ENCODE peak calls at places on chromosomes 2 and 18, in five cellular contexts. One of them, this sample, is unnamed.

GRCh38 chr2:156065912-156066311 is 266.6 kb downstream of the NR4A2 start:
- DNase-seq in WERI-Rb-1: no peak
- DNase-seq in IMR-90: no peak
- DNase-seq in gastrocnemius medialis: no peak
- DNase-seq in psoas muscle: no peak
- DNase-seq in this sample: no peak

GRCh38 chr2:101238930-101239759 is 13.5 kb upstream of the CNOT11 start:
- DNase-seq in WERI-Rb-1: no peak
- DNase-seq in IMR-90: no peak
- DNase-seq in gastrocnemius medialis: no peak
- DNase-seq in psoas muscle: no peak
- DNase-seq in this sample: no peak

GRCh38 chr2:129828829-129829228 is 150.6 kb upstream of the RAB6C start:
- DNase-seq in WERI-Rb-1: peak; percentile 29
- DNase-seq in IMR-90: no peak
- DNase-seq in gastrocnemius medialis: no peak
- DNase-seq in psoas muscle: no peak
- DNase-seq in this sample: no peak

GRCh38 chr18:68024716-68025115 is 508.2 kb upstream of the DSEL start:
- DNase-seq in WERI-Rb-1: no peak
- DNase-seq in IMR-90: no peak
- DNase-seq in gastrocnemius medialis: no peak
- DNase-seq in psoas muscle: no peak
- DNase-seq in this sample: no peak

GRCh38 chr2:8636041-8636491 is 45.8 kb upstream of the ID2 start:
- DNase-seq in WERI-Rb-1: no peak
- DNase-seq in IMR-90: peak; percentile 36
- DNase-seq in gastrocnemius medialis: no peak
- DNase-seq in psoas muscle: no peak
- DNase-seq in this sample: no peak

GRCh38 chr2:85650456-85650855 is 17.5 kb downstream of the SFTPB start:
- DNase-seq in WERI-Rb-1: no peak
- DNase-seq in IMR-90: no peak
- DNase-seq in gastrocnemius medialis: no peak
- DNase-seq in psoas muscle: no peak
- DNase-seq in this sample: no peak

GRCh38 chr18:79413426-79413825 is 17.7 kb downstream of the NFATC1 start:
- DNase-seq in WERI-Rb-1: no peak
- DNase-seq in IMR-90: no peak
- DNase-seq in gastrocnemius medialis: no peak
- DNase-seq in psoas muscle: peak; percentile 6
- DNase-seq in this sample: no peak

GRCh38 chr2:9178905-9179571 is 27.6 kb upstream of the ASAP2 start:
- DNase-seq in WERI-Rb-1: no peak
- DNase-seq in IMR-90: peak; percentile 88
- DNase-seq in gastrocnemius medialis: peak; percentile 24
- DNase-seq in psoas muscle: peak; percentile 55
- DNase-seq in this sample: peak; percentile 78

GRCh38 chr18:45984546-45985235 is 17.6 kb upstream of the EPG5 start:
- DNase-seq in WERI-Rb-1: no peak
- DNase-seq in IMR-90: no peak
- DNase-seq in gastrocnemius medialis: peak; percentile 46
- DNase-seq in psoas muscle: no peak
- DNase-seq in this sample: no peak

GRCh38 chr2:217429981-217430500 is 570.2 kb upstream of the TNP1 start:
- DNase-seq in WERI-Rb-1: no peak
- DNase-seq in IMR-90: peak; percentile 66
- DNase-seq in gastrocnemius medialis: no peak
- DNase-seq in psoas muscle: no peak
- DNase-seq in this sample: no peak

GRCh38 chr18:40607741-40608140 is 1347.3 kb upstream of the PIK3C3 start:
- DNase-seq in WERI-Rb-1: no peak
- DNase-seq in IMR-90: no peak
- DNase-seq in gastrocnemius medialis: no peak
- DNase-seq in psoas muscle: no peak
- DNase-seq in this sample: no peak

GRCh38 chr2:71531522-71532047 is 78.2 kb downstream of the DYSF start:
- DNase-seq in WERI-Rb-1: no peak
- DNase-seq in IMR-90: peak; percentile 25
- DNase-seq in gastrocnemius medialis: peak; percentile 6
- DNase-seq in psoas muscle: no peak
- DNase-seq in this sample: no peak

GRCh38 chr2:196499686-196500085 is 139.8 kb upstream of the CCDC150 start:
- DNase-seq in WERI-Rb-1: no peak
- DNase-seq in IMR-90: no peak
- DNase-seq in gastrocnemius medialis: no peak
- DNase-seq in psoas muscle: no peak
- DNase-seq in this sample: no peak

GRCh38 chr2:241665731-241666440 is 20.7 kb downstream of the DTYMK start:
- DNase-seq in WERI-Rb-1: no peak
- DNase-seq in IMR-90: no peak
- DNase-seq in gastrocnemius medialis: no peak
- DNase-seq in psoas muscle: no peak
- DNase-seq in this sample: no peak

GRCh38 chr2:7436096-7436906 is 519.1 kb downstream of the RNF144A start:
- DNase-seq in WERI-Rb-1: no peak
- DNase-seq in IMR-90: no peak
- DNase-seq in gastrocnemius medialis: no peak
- DNase-seq in psoas muscle: no peak
- DNase-seq in this sample: no peak

GRCh38 chr2:190113000-190113399 is 50.5 kb upstream of the MSTN start:
- DNase-seq in WERI-Rb-1: no peak
- DNase-seq in IMR-90: no peak
- DNase-seq in gastrocnemius medialis: no peak
- DNase-seq in psoas muscle: no peak
- DNase-seq in this sample: no peak

GRCh38 chr2:199460101-199460671 is 2.4 kb upstream of the SATB2 start:
- DNase-seq in WERI-Rb-1: no peak
- DNase-seq in IMR-90: peak; percentile 43
- DNase-seq in gastrocnemius medialis: no peak
- DNase-seq in psoas muscle: no peak
- DNase-seq in this sample: no peak

GRCh38 chr2:9720352-9721093 is 89.7 kb upstream of the YWHAQ start:
- DNase-seq in WERI-Rb-1: peak; percentile 73
- DNase-seq in IMR-90: no peak
- DNase-seq in gastrocnemius medialis: no peak
- DNase-seq in psoas muscle: no peak
- DNase-seq in this sample: no peak

GRCh38 chr2:109474319-109474825 is 139.4 kb downstream of the SEPTIN10 start:
- DNase-seq in WERI-Rb-1: no peak
- DNase-seq in IMR-90: no peak
- DNase-seq in gastrocnemius medialis: no peak
- DNase-seq in psoas muscle: no peak
- DNase-seq in this sample: no peak

GRCh38 chr2:95258271-95258670 is 16.0 kb upstream of the PROM2 start:
- DNase-seq in WERI-Rb-1: no peak
- DNase-seq in IMR-90: no peak
- DNase-seq in gastrocnemius medialis: no peak
- DNase-seq in psoas muscle: no peak
- DNase-seq in this sample: no peak

GRCh38 chr2:67256892-67257291 is 140.2 kb upstream of the ETAA1 start:
- DNase-seq in WERI-Rb-1: no peak
- DNase-seq in IMR-90: peak; percentile 98
- DNase-seq in gastrocnemius medialis: no peak
- DNase-seq in psoas muscle: no peak
- DNase-seq in this sample: no peak

GRCh38 chr2:80238692-80239469 is 65.7 kb downstream of the LRRTM1 start:
- DNase-seq in WERI-Rb-1: peak; percentile 73
- DNase-seq in IMR-90: peak; percentile 42
- DNase-seq in gastrocnemius medialis: no peak
- DNase-seq in psoas muscle: no peak
- DNase-seq in this sample: no peak

GRCh38 chr18:58894937-58895336 is 30.3 kb downstream of the ZNF532 start:
- DNase-seq in WERI-Rb-1: no peak
- DNase-seq in IMR-90: no peak
- DNase-seq in gastrocnemius medialis: no peak
- DNase-seq in psoas muscle: no peak
- DNase-seq in this sample: no peak

GRCh38 chr2:217858519-217859466 is 144.0 kb downstream of the TNS1 start:
- DNase-seq in WERI-Rb-1: peak; percentile 89
- DNase-seq in IMR-90: peak; percentile 96
- DNase-seq in gastrocnemius medialis: peak; percentile 97
- DNase-seq in psoas muscle: peak; percentile 87
- DNase-seq in this sample: peak; percentile 84

GRCh38 chr18:25177631-25178030 is 174.3 kb downstream of the ZNF521 start:
- DNase-seq in WERI-Rb-1: no peak
- DNase-seq in IMR-90: no peak
- DNase-seq in gastrocnemius medialis: no peak
- DNase-seq in psoas muscle: no peak
- DNase-seq in this sample: no peak

GRCh38 chr18:25180974-25181373 is 171.0 kb downstream of the ZNF521 start:
- DNase-seq in WERI-Rb-1: peak; percentile 18
- DNase-seq in IMR-90: no peak
- DNase-seq in gastrocnemius medialis: no peak
- DNase-seq in psoas muscle: no peak
- DNase-seq in this sample: no peak

GRCh38 chr18:25175558-25175957 is 176.4 kb downstream of the ZNF521 start:
- DNase-seq in WERI-Rb-1: no peak
- DNase-seq in IMR-90: no peak
- DNase-seq in gastrocnemius medialis: no peak
- DNase-seq in psoas muscle: no peak
- DNase-seq in this sample: no peak

GRCh38 chr18:25181581-25181980 is 170.4 kb downstream of the ZNF521 start:
- DNase-seq in WERI-Rb-1: no peak
- DNase-seq in IMR-90: no peak
- DNase-seq in gastrocnemius medialis: no peak
- DNase-seq in psoas muscle: no peak
- DNase-seq in this sample: no peak

DNA sequence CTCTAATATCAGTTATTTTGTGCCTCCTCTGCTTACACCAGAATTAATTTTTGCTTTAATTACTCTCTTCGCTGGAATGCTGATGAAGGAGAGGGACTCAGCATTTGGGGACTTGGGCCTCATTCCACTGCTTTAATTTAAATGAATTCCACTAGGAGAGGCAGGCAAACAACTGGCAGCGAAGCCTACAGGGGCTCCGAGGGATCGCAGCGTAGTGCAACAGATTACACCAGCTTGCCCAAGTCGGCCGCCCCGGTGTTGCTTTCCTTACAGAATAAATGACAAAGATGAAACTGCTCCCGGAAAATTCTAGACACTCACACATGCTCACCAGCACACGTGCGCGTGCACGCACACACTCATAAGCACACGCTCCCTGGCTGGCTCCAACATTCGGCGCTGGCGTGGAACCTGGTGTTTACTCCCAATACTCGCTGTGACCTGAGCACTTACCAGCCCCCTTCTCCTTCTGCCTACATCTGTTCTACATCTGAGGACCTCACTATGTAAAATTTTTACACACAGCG is 175.4 kb downstream of the ZNF521 start:
- DNase-seq in WERI-Rb-1: no peak
- DNase-seq in IMR-90: no peak
- DNase-seq in gastrocnemius medialis: no peak
- DNase-seq in psoas muscle: no peak
- DNase-seq in this sample: no peak
- TF ChIP-seq CTCF in WERI-Rb-1: no peak
- TF ChIP-seq CTCF in IMR-90: no peak
- TF ChIP-seq CTCF in gastrocnemius medialis: no peak
- TF ChIP-seq CTCF in psoas muscle: no peak
- TF ChIP-seq CTCF in this sample: no peak

GRCh38 chr2:234680688-234681050 is 183.8 kb upstream of the ARL4C start:
- DNase-seq in WERI-Rb-1: no peak
- DNase-seq in IMR-90: no peak
- DNase-seq in gastrocnemius medialis: no peak
- DNase-seq in psoas muscle: no peak
- DNase-seq in this sample: no peak

GRCh38 chr2:234678721-234679120 is 181.8 kb upstream of the ARL4C start:
- DNase-seq in WERI-Rb-1: peak; percentile 38
- DNase-seq in IMR-90: peak; percentile 67
- DNase-seq in gastrocnemius medialis: peak; percentile 36
- DNase-seq in psoas muscle: no peak
- DNase-seq in this sample: no peak

GRCh38 chr2:234679766-234680687 is 183.1 kb upstream of the ARL4C start:
- DNase-seq in WERI-Rb-1: no peak
- DNase-seq in IMR-90: peak; percentile 99
- DNase-seq in gastrocnemius medialis: peak; percentile 71
- DNase-seq in psoas muscle: peak; percentile 85
- DNase-seq in this sample: peak; percentile 58

GRCh38 chr2:234677758-234678538 is 181.1 kb upstream of the ARL4C start:
- DNase-seq in WERI-Rb-1: no peak
- DNase-seq in IMR-90: peak; percentile 79
- DNase-seq in gastrocnemius medialis: no peak
- DNase-seq in psoas muscle: no peak
- DNase-seq in this sample: no peak

DNA sequence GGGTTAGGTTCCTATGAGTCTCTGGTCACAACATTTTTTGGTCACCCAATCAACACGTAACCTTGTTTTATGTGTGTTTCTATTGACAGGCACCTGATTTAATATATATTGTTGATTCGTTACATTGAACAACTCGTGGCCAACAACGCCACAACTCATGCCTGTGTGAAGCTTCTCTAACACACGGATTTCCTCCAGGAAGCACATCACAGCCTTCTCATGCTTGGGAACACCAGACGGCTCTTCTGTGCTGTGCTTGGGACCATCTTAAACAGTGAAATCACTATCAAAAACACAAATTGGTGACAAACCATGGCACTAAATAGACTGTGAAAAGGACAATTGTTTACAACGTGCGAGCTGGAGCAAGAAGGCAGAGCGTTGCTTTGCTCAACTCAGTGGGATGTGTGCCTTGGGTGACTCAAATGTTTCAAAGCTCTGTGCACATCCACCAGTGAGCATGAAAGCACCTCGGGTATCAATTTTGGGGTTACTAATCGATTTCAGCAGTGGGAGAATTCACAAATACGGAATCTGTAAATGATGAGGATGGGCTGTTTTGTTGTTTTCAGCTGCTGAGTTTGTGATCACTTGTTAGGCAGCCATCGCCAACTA is 182.4 kb upstream of the ARL4C start:
- DNase-seq in WERI-Rb-1: no peak
- DNase-seq in IMR-90: no peak
- DNase-seq in gastrocnemius medialis: peak; percentile 21
- DNase-seq in psoas muscle: no peak
- DNase-seq in this sample: no peak
- H3K4me3 ChIP-seq in WERI-Rb-1: no peak overlapping the region
- H3K4me3 ChIP-seq in IMR-90: peak overlapping the region; percentile 5
- H3K4me3 ChIP-seq in gastrocnemius medialis: no peak overlapping the region
- H3K4me3 ChIP-seq in psoas muscle: no peak overlapping the region
- H3K4me3 ChIP-seq in this sample: no peak overlapping the region

DNA sequence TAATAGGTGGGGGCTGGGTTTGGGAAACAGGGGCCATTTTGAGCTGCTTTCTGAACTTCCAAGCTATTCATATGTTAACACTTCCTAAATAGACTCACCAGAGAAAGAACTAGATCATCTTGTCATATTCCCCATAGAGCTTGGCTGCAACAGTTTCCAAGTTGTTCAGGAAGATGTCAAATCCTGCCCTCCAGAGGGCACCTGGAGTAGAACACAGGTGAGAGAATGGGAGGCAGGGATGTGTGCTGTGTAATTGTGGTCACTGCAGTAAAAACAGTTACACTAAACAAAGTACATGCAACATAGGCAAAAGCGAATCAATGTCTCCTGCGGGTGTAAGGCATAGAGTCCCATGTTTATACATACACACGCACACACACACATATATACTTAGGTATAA is 34.5 kb upstream of the LRRC30 start:
- DNase-seq in WERI-Rb-1: no peak
- DNase-seq in IMR-90: no peak
- DNase-seq in gastrocnemius medialis: no peak
- DNase-seq in psoas muscle: no peak
- DNase-seq in this sample: no peak
- TF ChIP-seq CTCF in WERI-Rb-1: peak; percentile 48
- TF ChIP-seq CTCF in IMR-90: no peak
- TF ChIP-seq CTCF in gastrocnemius medialis: no peak
- TF ChIP-seq CTCF in psoas muscle: no peak
- TF ChIP-seq CTCF in this sample: no peak

GRCh38 chr2:44201648-44202047 is 33.0 kb downstream of the PPM1B start:
- DNase-seq in WERI-Rb-1: no peak
- DNase-seq in IMR-90: no peak
- DNase-seq in gastrocnemius medialis: no peak
- DNase-seq in psoas muscle: no peak
- DNase-seq in this sample: peak; percentile 19
- H3K4me3 ChIP-seq in WERI-Rb-1: no peak overlapping the region
- H3K4me3 ChIP-seq in IMR-90: no peak overlapping the region
- H3K4me3 ChIP-seq in gastrocnemius medialis: no peak overlapping the region
- H3K4me3 ChIP-seq in psoas muscle: no peak overlapping the region
- H3K4me3 ChIP-seq in this sample: no peak overlapping the region

This sample was measured in uterus.